ENCODE peak calls at places on chromosomes 2 and 18, in five cellular contexts. G is GM12878, J is K562, X is HepG2, F is H1. I is an unnamed sample.

GRCh38 chr2:137693521-137693920 is 270.8 kb upstream of the HNMT start:
- DNase-seq in G (no peak), J (no peak), X (no peak), F (no peak), I (no peak)

GRCh38 chr2:229410946-229411345 is 139.9 kb upstream of the PID1 start:
- DNase-seq in G (no peak), J (no peak), X (no peak), F (no peak), I (no peak)

GRCh38 chr2:74515271-74516069 is 1.2 kb downstream of the TLX2 start:
- DNase-seq in G (no peak), J (no peak), X (no peak), F (peak), I (no peak)

GRCh38 chr18:49238433-49239042 is 221.9 kb downstream of the DYM start:
- DNase-seq in G (no peak), J (peak), X (peak), F (no peak), I (peak)

GRCh38 chr2:187415449-187415848 is 32.6 kb downstream of the CALCRL start:
- DNase-seq in G (no peak), J (no peak), X (no peak), F (no peak), I (no peak)

GRCh38 chr18:3596324-3597158 is 146.6 kb downstream of the TGIF1 start:
- DNase-seq in G (no peak), J (peak), X (peak), F (no peak), I (no peak)

GRCh38 chr2:204265701-204266310 is 279.5 kb upstream of the PARD3B start:
- DNase-seq in G (no peak), J (no peak), X (no peak), F (no peak), I (no peak)

GRCh38 chr2:113245276-113245711 is 33.4 kb downstream of the PAX8 start:
- DNase-seq in G (no peak), J (no peak), X (peak), F (no peak), I (no peak)

GRCh38 chr2:211837706-211838105 is 700.9 kb downstream of the ERBB4 start:
- DNase-seq in G (no peak), J (no peak), X (no peak), F (no peak), I (no peak)

GRCh38 chr2:175884673-175885393 is 117.2 kb downstream of the LNPK start:
- DNase-seq in G (no peak), J (no peak), X (no peak), F (no peak), I (no peak)

GRCh38 chr2:159775006-159775405 is 23.0 kb downstream of the CD302 start:
- DNase-seq in G (no peak), J (no peak), X (no peak), F (no peak), I (no peak)

GRCh38 chr2:195471163-195471562 is 185.9 kb upstream of the SLC39A10 start:
- DNase-seq in G (no peak), J (no peak), X (no peak), F (no peak), I (no peak)

GRCh38 chr18:45167631-45168225 is 447.5 kb upstream of the SLC14A2 start:
- DNase-seq in G (no peak), J (no peak), X (no peak), F (no peak), I (no peak)

GRCh38 chr2:40403233-40403841 is 48.6 kb downstream of the SLC8A1 start:
- DNase-seq in G (no peak), J (no peak), X (no peak), F (no peak), I (no peak)
- TF ChIP-seq SP1 in G (no peak), J (no peak), X (no peak), F (no peak), I (no peak)

GRCh38 chr2:9473985-9474360 is 378 bp upstream of the IAH1 start:
- DNase-seq in G (no peak), J (no peak), X (no peak), F (peak), I (no peak)

GRCh38 chr2:9473308-9473984 is 905 bp upstream of the IAH1 start:
- DNase-seq in G (no peak), J (no peak), X (peak), F (peak), I (no peak)

GRCh38 chr2:9471212-9471611 is 3.1 kb upstream of the IAH1 start:
- DNase-seq in G (no peak), J (no peak), X (no peak), F (no peak), I (no peak)

GRCh38 chr2:9477914-9478313 is 3.6 kb downstream of the IAH1 start:
- DNase-seq in G (no peak), J (no peak), X (no peak), F (no peak), I (no peak)

GRCh38 chr2:9474361-9475117 is at the start of gene IAH1:
- DNase-seq in G (no peak), J (no peak), X (no peak), F (peak), I (no peak)
- TF ChIP-seq POLR2A in G (peak), J (no peak), X (no peak), F (no peak), I (peak)

DNA sequence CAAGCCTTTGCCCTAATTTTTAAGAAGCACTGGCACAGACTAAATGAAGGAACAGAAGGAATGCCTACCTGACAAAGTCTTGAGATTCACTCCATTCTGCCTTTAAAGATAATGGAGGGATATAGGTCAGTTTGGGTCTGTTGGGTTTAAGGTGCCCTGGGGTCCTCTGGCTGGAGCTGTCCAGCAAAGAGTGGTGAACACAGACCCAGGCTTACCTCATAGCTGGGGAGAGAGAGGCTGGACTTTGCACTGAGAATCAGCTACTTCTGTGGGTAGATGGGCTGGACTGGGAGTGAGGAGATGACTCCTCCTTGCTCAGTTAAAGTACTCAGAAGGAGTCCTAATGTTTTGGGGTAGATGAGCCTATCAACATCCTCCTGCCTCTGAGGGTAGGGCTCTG is 64.4 kb upstream of the CXCR4 start:
- DNase-seq in G (no peak), J (no peak), X (peak), F (no peak), I (no peak)
- TF ChIP-seq MAX in G (no peak), J (no peak), X (no peak), F (no peak), I (no peak)

GRCh38 chr2:97693476-97693875 is 19.9 kb upstream of the ZAP70 start:
- DNase-seq in G (no peak), J (no peak), X (no peak), F (no peak), I (no peak)
- TF ChIP-seq SP1 in G (no peak), J (no peak), X (no peak), F (no peak), I (no peak)

GRCh38 chr2:30145826-30146336 is 926 bp upstream of the YPEL5 start:
- DNase-seq in G (no peak), J (no peak), X (no peak), F (no peak), I (no peak)

GRCh38 chr2:30148850-30149249 is 2.0 kb downstream of the YPEL5 start:
- DNase-seq in G (no peak), J (no peak), X (no peak), F (no peak), I (no peak)

GRCh38 chr2:30147715-30148611 is 1.2 kb downstream of the YPEL5 start:
- DNase-seq in G (no peak), J (peak), X (peak), F (peak), I (no peak)

GRCh38 chr2:30147196-30147714 is 448 bp downstream of the YPEL5 start:
- DNase-seq in G (no peak), J (peak), X (no peak), F (no peak), I (no peak)

GRCh38 chr2:30146337-30147195 is at the start of gene YPEL5:
- DNase-seq in G (peak), J (peak), X (peak), F (peak), I (peak)
- TF ChIP-seq POLR2A in G (peak), J (peak), X (peak), F (peak), I (no peak)